ENCODE peak calls at places on chromosome 21, in four cellular contexts. C, D, O and I are unnamed samples.

GRCh38 chr21:32423846-32424535 is 11.5 kb downstream of the EVA1C start:
- DNase-seq in O (no peak), C (no peak), D (no peak), I (no peak)

GRCh38 chr21:41348434-41348833 is 13.4 kb upstream of the MX2 start:
- DNase-seq in O (no peak), C (no peak), D (no peak), I (no peak)

GRCh38 chr21:37742532-37742931 is 173.7 kb downstream of the KCNJ6 start:
- DNase-seq in O (peak), D (no peak), C (no peak), I (no peak)

GRCh38 chr21:17858764-17859163 is 39.6 kb upstream of the C21orf91 start:
- DNase-seq in D (no peak), O (no peak), C (no peak), I (no peak)

GRCh38 chr21:44331650-44332306 is 7.4 kb downstream of the CFAP410 start:
- DNase-seq in O (peak), C (no peak), D (no peak), I (no peak)

GRCh38 chr21:41460578-41461527 is 34.8 kb downstream of the MX1 start:
- DNase-seq in D (peak), C (peak), O (peak), I (peak)

GRCh38 chr21:16087523-16087922 is 357.7 kb downstream of the USP25 start:
- DNase-seq in C (no peak), O (no peak), D (no peak), I (no peak)

GRCh38 chr21:43805275-43805800 is 16.0 kb downstream of the RRP1 start:
- DNase-seq in C (no peak), D (no peak), O (no peak), I (no peak)

DNA sequence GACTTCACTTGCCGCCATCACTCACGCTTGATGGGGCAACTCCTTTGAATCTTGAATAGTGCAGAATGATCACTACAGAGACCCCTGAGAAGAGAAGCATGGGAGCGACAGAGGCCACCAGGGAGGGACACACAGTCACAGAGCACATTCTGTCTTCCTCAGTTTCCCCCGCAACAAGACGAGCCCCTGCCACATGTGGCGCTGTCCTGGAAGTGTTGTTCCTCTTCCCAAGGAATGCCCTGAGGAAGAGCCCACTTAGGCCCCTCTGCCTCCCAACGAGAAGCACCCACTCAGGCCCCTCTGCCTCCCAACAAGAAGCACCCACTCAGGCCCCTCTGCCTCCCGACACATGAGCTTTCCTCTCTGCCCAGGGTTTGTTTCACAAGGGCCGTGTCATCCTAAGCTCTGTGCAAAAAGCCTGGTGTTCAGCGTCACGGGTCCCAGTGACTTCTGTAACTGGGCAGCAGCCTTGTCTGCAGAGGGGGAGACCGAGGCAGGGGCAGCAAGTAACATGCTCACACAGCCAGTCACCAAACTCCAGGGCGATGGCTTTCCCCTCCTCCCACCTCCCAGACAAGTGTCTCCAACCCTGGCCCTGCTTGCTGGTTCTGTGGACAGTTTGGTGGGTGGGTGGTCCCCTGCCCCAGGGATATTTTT is 19.8 kb downstream of the SLC37A1 start:
- DNase-seq in D (no peak), O (no peak), C (no peak), I (no peak)
- H3K4me3 ChIP-seq in D (no peak), O (no peak), C (no peak), I (peak)

DNA sequence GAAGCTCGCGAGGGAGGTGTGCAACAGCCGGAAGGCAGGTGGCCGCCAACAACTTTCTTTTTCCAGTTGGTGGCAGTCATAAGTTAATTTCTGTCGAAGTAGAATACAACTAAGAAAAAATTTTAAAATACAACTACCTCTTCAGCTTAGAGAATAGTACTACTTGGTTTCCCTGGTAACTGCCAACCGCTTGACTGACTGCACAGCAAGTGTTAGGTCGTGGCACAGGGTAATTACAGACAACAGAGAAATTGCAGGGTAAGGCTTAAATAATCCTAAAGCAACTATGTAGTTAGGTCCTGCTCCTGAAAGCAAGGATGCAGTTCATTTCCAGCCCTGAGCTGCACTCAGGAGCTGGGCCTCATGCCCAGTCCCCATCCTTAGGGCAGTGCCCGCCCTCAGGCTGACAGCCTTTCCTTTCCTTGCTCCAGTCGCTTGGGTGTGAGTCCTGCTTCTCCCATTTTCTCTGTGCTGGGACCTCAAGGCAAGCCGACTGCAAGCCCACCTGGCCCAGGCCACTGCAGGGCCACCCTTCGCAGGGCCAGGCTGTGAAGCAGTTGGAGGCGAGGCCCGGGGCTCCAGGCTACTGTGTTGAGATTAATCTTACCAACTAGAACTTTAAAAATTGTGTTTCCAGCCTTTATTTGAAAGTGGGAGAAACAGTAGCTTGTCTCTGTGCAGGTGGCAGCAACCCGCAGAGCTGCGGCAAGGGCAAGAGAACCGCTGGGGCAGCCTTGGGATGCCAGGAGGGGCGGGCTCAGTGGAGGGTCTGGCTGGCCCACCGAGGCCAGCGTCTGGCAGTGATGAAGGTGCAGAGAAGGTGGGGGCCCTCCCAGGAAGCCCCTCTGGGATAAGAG is 148.3 kb downstream of the PCBP3 start:
- DNase-seq in O (no peak), C (no peak), D (no peak), I (no peak)
- TF ChIP-seq CTCF in O (no peak), C (no peak), D (no peak), I (no peak)

DNA sequence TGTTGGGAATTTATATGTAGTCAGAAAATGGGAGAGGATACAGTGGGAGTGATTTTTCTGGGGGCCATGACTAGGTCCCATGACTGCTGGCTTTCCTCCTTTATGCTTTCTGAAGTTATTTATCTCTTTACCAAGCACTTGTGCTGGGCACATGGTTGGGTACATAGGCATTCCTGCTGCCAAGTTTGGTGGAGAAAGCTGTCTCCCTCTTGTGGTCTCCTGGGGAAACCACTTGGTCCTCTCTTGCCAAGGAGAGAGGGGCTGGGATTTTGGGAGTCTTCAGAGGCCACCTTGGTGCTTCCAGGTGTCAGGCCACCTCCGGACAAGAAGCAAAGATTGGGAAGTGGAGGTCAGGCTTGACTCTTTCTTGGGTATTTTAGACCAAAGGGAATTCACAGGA is 120.2 kb upstream of the KCNE2 start:
- DNase-seq in O (peak), D (no peak), C (no peak), I (no peak)
- H3K4me3 ChIP-seq in O (no peak), D (no peak), C (no peak), I (no peak)

GRCh38 chr21:45406801-45407628 is 2.0 kb downstream of the COL18A1 start:
- DNase-seq in O (no peak), D (no peak), C (no peak), I (no peak)
- TF ChIP-seq CTCF in O (peak), D (no peak), C (no peak), I (no peak)